ENCODE peak calls at places on chromosome 12, in seven cellular contexts. F is fibroblast of mammary gland; P is PC-3; Q is cardiac fibroblast; L is Jurkat, Clone E6-1; T is ovary; C is CD8-positive, alpha-beta memory T cell. E is an unnamed sample.

GRCh38 chr12:131219173-131220006 is 265.7 kb downstream of the ADGRD1 start:
- DNase-seq in T (no peak), C (no peak), F (no peak), L (no peak), P (no peak), Q (no peak), E (no peak)

GRCh38 chr12:85275359-85275758 is 4.7 kb upstream of the ALX1 start:
- DNase-seq in L (no peak), Q (no peak), P (no peak), F (no peak), T (no peak), C (no peak), E (no peak)

GRCh38 chr12:75135021-75135420 is 74.6 kb downstream of the KCNC2 start:
- DNase-seq in F (no peak), P (no peak), C (no peak), Q (no peak), T (no peak), L (no peak), E (no peak)

GRCh38 chr12:47946413-47947107 is 16.8 kb upstream of the TMEM106C start:
- DNase-seq in Q (no peak), C (no peak), F (peak), P (peak), L (no peak), T (no peak), E (no peak)

GRCh38 chr12:59808317-59808910 is 212.6 kb downstream of the SLC16A7 start:
- DNase-seq in L (peak), T (no peak), F (peak), Q (peak), P (peak), C (peak), E (no peak)

GRCh38 chr12:46367351-46368029 is 5.1 kb downstream of the SLC38A2 start:
- DNase-seq in Q (peak), C (no peak), L (no peak), P (peak), F (no peak), T (no peak), E (no peak)

GRCh38 chr12:48189331-48190125 is 6.1 kb downstream of the CCDC184 start:
- DNase-seq in P (peak), T (peak), F (peak), L (peak), Q (peak), C (peak), E (peak)

GRCh38 chr12:112788205-112788604 is 3.3 kb upstream of the RPH3A start:
- DNase-seq in L (no peak), T (no peak), Q (no peak), C (no peak), F (no peak), P (no peak), E (no peak)

GRCh38 chr12:40551466-40551865 is 140.8 kb upstream of the CNTN1 start:
- DNase-seq in F (peak), C (no peak), P (no peak), L (no peak), T (no peak), Q (no peak), E (no peak)

GRCh38 chr12:28108599-28108998 is 81.7 kb upstream of the CCDC91 start:
- DNase-seq in P (no peak), C (peak), F (no peak), L (peak), Q (peak), T (no peak), E (no peak)

GRCh38 chr12:52698634-52699340 is 4.5 kb downstream of the KRT77 start:
- DNase-seq in Q (no peak), T (no peak), L (no peak), P (no peak), C (no peak), F (no peak), E (no peak)

GRCh38 chr12:25056011-25056410 is 107.1 kb upstream of the BCAT1 start:
- DNase-seq in T (no peak), C (no peak), F (no peak), P (no peak), L (no peak), Q (no peak), E (no peak)

DNA sequence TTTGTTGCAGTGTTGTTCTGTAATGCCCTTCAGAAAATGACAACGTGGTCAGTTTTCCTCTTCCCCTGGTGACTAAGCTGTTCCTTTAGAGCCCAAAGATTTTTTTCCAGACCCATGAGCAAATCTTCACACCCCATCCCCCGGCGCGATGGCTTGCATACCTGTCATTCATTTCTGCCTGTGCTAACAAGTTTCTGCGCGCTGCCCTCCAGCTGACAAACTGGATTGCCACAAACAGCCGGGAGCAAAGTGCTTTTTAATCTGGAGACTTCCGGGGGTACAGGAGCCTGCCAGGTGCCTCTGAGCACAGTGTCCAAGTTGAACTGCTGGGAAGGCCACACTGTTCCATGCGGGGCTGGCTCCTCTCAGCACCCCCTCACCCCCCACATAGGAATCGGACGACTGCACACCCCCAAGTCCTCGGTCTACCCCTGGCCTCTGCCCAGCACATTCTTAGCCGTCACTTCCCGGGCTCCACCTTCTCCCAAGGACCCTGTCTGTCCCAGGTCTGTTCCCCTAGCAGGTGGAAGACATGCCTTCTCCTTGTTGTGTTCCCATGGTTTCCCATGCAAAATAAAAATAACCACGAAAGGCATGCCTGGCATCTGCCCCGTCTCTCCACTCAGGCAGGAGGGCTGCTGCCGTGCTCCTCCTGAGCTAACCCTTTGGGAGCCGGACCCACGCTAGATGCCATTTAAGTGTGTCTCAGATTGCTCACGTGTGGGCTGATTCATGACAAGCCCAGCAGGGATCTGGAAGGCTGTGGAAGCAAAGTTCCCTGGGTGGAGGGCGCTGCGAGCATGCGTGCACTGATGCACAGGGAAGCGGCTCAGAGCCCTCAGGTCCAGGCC is 14.1 kb downstream of the RILPL1 start:
- DNase-seq in L (no peak), Q (peak), C (no peak), P (no peak), T (no peak), F (peak), E (peak)
- H3K4me3 ChIP-seq in L (no peak), Q (no peak), C (no peak), P (no peak), T (no peak), F (no peak), E (no peak)

DNA sequence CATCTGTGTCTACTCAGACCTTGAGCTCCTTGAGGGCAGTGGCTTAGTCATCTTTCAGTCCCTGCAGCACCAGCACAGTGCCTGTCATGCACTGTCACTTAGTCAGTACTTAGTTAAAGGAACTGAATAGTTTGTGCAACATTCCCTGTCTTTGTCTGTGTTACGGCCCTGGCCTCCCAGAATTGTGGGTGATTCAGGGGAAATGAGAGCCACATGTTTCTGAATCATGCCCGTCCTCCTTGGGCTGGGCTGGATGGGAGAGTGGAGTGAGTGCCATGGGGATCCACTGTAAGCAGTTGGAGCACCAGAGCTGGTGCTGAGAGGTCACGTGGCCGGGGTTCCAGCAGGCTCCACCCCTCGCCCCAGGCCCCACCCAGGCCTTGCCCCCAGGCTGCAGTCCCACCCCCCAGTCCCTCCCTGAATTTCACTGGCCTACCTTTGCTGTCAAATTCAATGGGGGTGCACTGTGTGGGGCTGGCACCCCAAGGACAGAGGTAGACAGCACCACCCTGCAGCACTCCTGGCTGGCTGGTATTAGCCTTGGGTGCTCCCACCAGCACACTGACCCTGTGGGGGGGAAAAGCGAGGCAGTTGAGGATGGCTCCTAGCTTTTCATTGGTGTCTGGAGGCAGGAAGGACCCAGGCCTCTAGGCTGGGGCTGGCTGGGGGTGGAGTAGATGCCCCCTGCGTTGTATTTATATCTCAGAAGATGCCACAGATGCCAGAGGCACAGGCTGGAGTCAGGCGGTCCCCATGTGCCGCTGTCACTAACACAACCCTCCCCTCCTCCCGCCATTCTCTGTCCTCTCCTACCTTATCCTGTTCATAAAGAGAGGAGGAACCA is 7.4 kb downstream of the ITGA5 start:
- DNase-seq in P (peak), T (no peak), F (peak), C (no peak), L (no peak), Q (peak), E (peak)
- H3K4me3 ChIP-seq in P (no peak), T (no peak), F (no peak), C (peak), L (peak), Q (no peak), E (no peak)

DNA sequence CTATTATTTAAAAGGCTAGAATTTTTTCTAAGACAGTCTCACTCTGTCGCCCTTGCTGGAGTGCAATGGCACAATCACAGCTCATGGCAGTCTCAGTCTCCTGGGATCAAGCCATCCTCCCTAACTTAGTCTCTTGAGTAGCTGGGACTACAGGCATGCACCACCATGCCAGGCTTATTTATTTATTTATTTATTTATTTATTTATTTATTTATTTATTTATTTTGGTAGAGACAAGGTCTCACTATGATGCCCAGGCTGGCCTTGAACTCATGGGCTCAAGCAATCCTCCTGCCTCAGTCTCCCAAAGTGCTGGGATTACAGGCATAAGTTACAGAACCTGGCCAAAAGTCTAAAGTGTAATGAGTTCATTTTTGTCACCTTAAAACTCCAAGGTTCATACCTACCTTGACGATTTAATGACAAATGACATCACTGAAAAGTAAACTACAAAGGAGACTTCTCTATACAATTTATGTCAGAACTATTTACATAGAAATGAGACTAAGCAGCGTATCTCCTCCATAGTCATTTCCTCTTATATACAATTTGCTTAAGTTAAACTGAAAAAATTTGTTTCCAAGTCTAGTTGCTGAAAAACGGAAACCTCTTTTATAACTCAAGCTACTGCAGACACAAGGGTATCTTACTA is 78.2 kb downstream of the EPS8 start:
- DNase-seq in P (no peak), F (no peak), C (no peak), T (no peak), L (no peak), Q (no peak), E (no peak)
- H3K4me3 ChIP-seq in P (no peak), F (no peak), C (no peak), T (no peak), L (no peak), Q (no peak), E (no peak)

DNA sequence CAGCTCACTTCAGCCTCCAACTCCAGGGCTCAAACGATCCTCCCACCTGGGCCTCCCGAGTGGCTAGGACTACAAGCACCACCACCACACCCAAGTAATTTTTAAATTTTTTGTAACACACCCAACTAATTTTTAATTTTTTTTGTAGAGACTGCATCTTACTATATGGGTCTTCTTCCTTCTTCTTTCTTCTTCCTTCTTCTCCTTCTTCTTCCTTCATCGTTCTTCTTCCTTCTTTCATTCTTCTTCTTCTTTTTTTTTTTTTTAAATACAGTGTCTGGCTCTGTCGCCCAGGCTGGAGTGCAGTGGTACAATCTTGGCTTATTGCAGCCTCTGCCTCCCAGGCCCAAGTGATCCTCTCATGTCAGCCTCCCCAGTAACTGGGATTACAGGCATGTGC is 965 bp upstream of the CREBL2 start:
- DNase-seq in L (no peak), Q (no peak), F (no peak), T (no peak), C (no peak), P (no peak), E (no peak)
- H3K4me3 ChIP-seq in L (peak), Q (no peak), F (peak), T (no peak), C (peak), P (peak), E (no peak)

GRCh38 chr12:119180380-119181040 is 1.8 kb downstream of the HSPB8 start:
- DNase-seq in C (no peak), P (no peak), Q (peak), F (peak), T (peak), L (no peak), E (peak)

GRCh38 chr12:119181944-119182343 is 3.2 kb downstream of the HSPB8 start:
- DNase-seq in F (no peak), L (no peak), P (no peak), T (no peak), Q (no peak), C (no peak), E (no peak)

GRCh38 chr12:119182701-119183493 is 4.2 kb downstream of the HSPB8 start:
- DNase-seq in T (no peak), C (no peak), F (no peak), P (no peak), L (peak), Q (peak), E (no peak)

GRCh38 chr12:119179335-119180021 is 747 bp downstream of the HSPB8 start:
- DNase-seq in Q (peak), C (no peak), L (no peak), F (peak), P (peak), T (no peak), E (no peak)

GRCh38 chr12:119181202-119181601 is 2.5 kb downstream of the HSPB8 start:
- DNase-seq in T (no peak), C (no peak), Q (no peak), L (no peak), P (no peak), F (no peak), E (no peak)
- H3K4me3 ChIP-seq in T (peak), C (no peak), Q (peak), L (no peak), P (peak), F (no peak), E (peak)

GRCh38 chr12:49968431-49968830 is 4.3 kb upstream of the AQP6 start:
- DNase-seq in P (no peak), C (no peak), L (no peak), T (no peak), Q (no peak), F (no peak), E (no peak)

GRCh38 chr12:49967777-49968250 is 4.9 kb upstream of the AQP6 start:
- DNase-seq in L (no peak), Q (no peak), T (no peak), P (no peak), C (no peak), F (no peak), E (no peak)

GRCh38 chr12:49965836-49966235 is 4.2 kb downstream of the AQP5 start:
- DNase-seq in L (no peak), C (no peak), Q (no peak), T (no peak), F (no peak), P (no peak), E (no peak)

GRCh38 chr12:49966511-49967041 is 4.9 kb downstream of the AQP5 start:
- DNase-seq in T (no peak), C (no peak), F (no peak), Q (no peak), L (no peak), P (no peak), E (no peak)

DNA sequence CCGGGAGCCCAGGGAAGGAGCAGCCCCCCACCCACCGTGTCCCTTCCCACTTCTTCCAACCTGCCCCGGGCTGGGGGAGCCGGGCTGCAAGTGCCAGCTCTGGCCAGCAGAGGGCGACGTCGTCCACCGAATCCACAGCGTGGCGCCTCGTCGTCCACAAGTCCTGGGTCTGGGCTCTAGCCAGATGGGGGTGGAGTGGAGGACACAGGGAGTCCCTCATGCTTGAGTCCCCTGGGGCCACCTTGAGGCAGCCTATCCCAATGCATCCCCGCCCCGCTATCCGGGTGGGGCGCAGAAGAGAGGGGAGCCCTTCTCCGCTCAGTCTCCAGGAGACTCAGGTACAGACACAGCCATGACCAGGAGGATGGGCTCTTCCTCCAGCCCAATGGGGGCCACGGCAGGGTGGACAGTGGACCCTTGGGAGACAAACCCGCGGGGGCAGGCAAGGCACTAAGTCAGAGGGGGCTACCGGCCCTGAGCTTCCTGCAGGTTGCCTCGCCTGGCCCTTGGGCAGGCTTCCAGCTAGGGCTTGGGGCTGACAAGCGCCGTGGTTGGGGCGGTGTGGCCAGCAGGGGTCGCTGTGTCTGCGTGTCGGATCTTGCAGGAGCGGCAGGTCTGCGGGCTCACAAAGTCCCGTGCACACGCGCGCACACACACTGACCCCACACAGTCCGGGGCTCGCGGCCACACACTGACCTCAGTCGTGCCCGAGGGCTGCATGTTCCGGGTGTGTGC is 5.5 kb downstream of the AQP5 start:
- DNase-seq in P (peak), F (peak), Q (peak), C (peak), T (peak), L (peak), E (peak)
- H3K4me3 ChIP-seq in P (peak), F (peak), Q (peak), C (peak), T (peak), L (peak), E (no peak)

DNA sequence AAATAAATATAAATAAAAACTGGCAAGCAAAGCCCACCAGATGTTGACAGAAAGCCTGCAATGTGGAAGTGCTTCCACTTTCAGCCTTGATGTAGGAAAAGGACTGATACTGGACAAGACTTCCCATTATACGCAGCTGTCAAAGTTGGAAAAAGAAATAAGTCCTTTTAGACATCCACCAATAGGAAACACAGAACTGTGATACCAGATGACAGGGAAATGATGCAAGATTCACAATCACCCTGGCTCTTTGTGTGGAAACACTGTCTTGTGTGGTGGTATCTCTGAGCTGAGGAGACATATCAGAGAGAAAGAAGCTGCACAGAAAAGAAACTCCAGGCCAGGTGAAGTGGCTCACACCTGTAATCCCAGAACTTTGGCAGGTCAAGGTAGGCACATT is 13.8 kb upstream of the METAP2 start:
- DNase-seq in P (no peak), L (no peak), F (no peak), Q (no peak), T (no peak), C (no peak), E (no peak)
- H3K4me3 ChIP-seq in P (no peak), L (no peak), F (no peak), Q (no peak), T (no peak), C (no peak), E (no peak)

DNA sequence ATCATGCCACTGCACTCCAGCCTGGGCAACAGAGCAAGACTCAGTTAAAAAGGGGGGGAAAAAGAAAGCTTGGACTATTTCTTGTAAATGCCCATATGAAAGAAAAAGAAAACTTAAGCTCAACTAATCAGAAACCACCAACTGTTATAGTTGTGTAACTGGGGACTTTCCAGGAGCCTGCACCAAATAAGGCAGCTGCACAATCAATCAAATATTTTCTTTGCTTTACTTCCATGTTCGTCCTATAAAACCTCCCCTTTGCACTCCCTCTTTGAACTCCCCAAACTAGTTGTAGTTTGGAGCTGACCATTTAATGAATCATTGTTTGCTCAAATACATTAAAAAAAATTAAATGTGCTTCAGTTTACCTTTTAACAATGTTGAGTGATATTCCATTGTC is 54.9 kb downstream of the OTOGL start:
- DNase-seq in F (peak), P (peak), C (no peak), L (no peak), Q (no peak), T (no peak), E (no peak)
- H3K4me3 ChIP-seq in F (no peak), P (no peak), C (no peak), L (no peak), Q (no peak), T (no peak), E (no peak)

GRCh38 chr12:102484732-102485069 is 4.3 kb upstream of the IGF1 start:
- DNase-seq in L (no peak), T (no peak), P (no peak), F (no peak), Q (no peak), C (no peak), E (no peak)
- H3K4me3 ChIP-seq in L (no peak), T (no peak), P (no peak), F (no peak), Q (no peak), C (no peak), E (no peak)